ENCODE peak calls at places on chromosomes 3 and 15, in six cellular contexts. Z is aorta, N is cardiac muscle cell, G is upper lobe of right lung, Y is PC-3, W is left ventricle myocardium inferior. L is an unnamed sample.

GRCh38 chr3:14842277-14842676 is 23.5 kb downstream of the FGD5 start:
- DNase-seq in Z (no peak), N (no peak), G (no peak), Y (no peak), W (no peak), L (no peak)

GRCh38 chr3:127260416-127260815 is 27.4 kb downstream of the PRR20G start:
- DNase-seq in Z (no peak), N (no peak), G (no peak), Y (no peak), W (no peak), L (no peak)

GRCh38 chr3:152574461-152575079 is 260.4 kb upstream of the P2RY1 start:
- DNase-seq in Z (peak; percentile 59), N (peak; percentile 84), G (no peak), Y (peak; percentile 66), W (peak; percentile 45), L (peak; percentile 69)

GRCh38 chr3:89504432-89504831 is 397.0 kb downstream of the EPHA3 start:
- DNase-seq in Z (no peak), N (no peak), G (no peak), Y (no peak), W (no peak), L (no peak)

GRCh38 chr15:40787344-40787841 is 17.6 kb downstream of the C15orf62 start:
- DNase-seq in Z (peak; percentile 49), N (peak; percentile 84), G (peak; percentile 73), Y (peak; percentile 98), W (no peak), L (no peak)

GRCh38 chr15:41559489-41560177 is 621 bp downstream of the TYRO3 start:
- DNase-seq in Z (no peak), N (no peak), G (no peak), Y (peak; percentile 11), W (no peak), L (no peak)

GRCh38 chr3:42149537-42150426 is 58.6 kb downstream of the TRAK1 start:
- DNase-seq in Z (no peak), N (no peak), G (peak; percentile 86), Y (peak; percentile 96), W (no peak), L (no peak)

GRCh38 chr3:171704814-171705213 is 105.5 kb downstream of the PLD1 start:
- DNase-seq in Z (no peak), N (no peak), G (no peak), Y (no peak), W (no peak), L (no peak)

GRCh38 chr15:82944038-82944437 is 8.5 kb downstream of the HOMER2 start:
- DNase-seq in Z (no peak), N (no peak), G (no peak), Y (no peak), W (no peak), L (no peak)

DNA sequence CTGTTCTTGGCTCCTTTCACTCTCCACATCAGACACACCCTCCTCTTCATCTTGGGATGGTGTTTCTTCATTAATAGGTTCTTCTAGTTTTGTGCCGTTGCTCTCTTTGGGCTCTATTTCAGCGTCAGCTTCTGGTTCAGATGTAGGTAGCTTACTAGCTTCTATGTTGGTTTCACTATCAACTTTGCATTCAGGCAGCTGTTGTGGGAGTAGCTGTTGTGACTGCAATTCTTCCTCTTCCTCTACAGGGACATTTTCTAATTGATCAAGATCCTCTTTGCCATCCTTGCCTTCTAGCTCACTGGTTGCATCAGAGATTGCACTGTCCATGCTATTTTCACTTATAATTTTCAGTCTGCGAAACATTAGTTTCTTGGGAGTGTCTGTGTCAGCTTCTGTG is 80.1 kb downstream of the SETD2 start:
- DNase-seq in Z (no peak), N (no peak), G (no peak), Y (no peak), W (no peak), L (no peak)
- H3K36me3 ChIP-seq in Z (peaks cover 6% of the 10 kb centered on the region), N (peaks cover 49% of the 10 kb centered on the region), G (peaks cover 92% of the 10 kb centered on the region), Y (peaks cover 72% of the 10 kb centered on the region), W (peaks cover 73% of the 10 kb centered on the region), L (peaks cover 56% of the 10 kb centered on the region)

GRCh38 chr3:98798820-98799219 is 35.7 kb downstream of the ST3GAL6 start:
- DNase-seq in Z (no peak), N (no peak), G (no peak), Y (no peak), W (no peak), L (no peak)
- H3K36me3 ChIP-seq in Z (peaks cover 3% of the 10 kb centered on the region), N (peaks cover 31% of the 10 kb centered on the region), G (peaks cover 13% of the 10 kb centered on the region), Y (peaks cover 57% of the 10 kb centered on the region), W (peaks cover 39% of the 10 kb centered on the region), L (peaks cover 12% of the 10 kb centered on the region)

GRCh38 chr3:9681723-9682081 is 21.9 kb upstream of the CPNE9 start:
- DNase-seq in Z (no peak), N (no peak), G (no peak), Y (no peak), W (no peak), L (no peak)
- H3K36me3 ChIP-seq in Z (peaks cover 23% of the 10 kb centered on the region), N (peaks cover 28% of the 10 kb centered on the region), G (peaks cover 100% of the 10 kb centered on the region), Y (peaks cover 29% of the 10 kb centered on the region), W (peaks cover 100% of the 10 kb centered on the region), L (peaks cover 100% of the 10 kb centered on the region)

GRCh38 chr15:101180620-101181307 is 71.1 kb downstream of the CHSY1 start:
- DNase-seq in Z (no peak), N (no peak), G (no peak), Y (no peak), W (no peak), L (no peak)
- H3K36me3 ChIP-seq in Z (no peaks in the 10 kb centered on the region), N (peaks cover 12% of the 10 kb centered on the region), G (peaks cover 12% of the 10 kb centered on the region), Y (peaks cover 18% of the 10 kb centered on the region), W (peaks cover 28% of the 10 kb centered on the region), L (peaks cover 15% of the 10 kb centered on the region)

GRCh38 chr3:12603969-12604368 is 47.1 kb downstream of the MKRN2 start:
- DNase-seq in Z (no peak), N (no peak), G (no peak), Y (no peak), W (no peak), L (no peak)

GRCh38 chr3:12611117-12611516 is 52.8 kb downstream of the RAF1 start:
- DNase-seq in Z (no peak), N (no peak), G (no peak), Y (no peak), W (no peak), L (no peak)

GRCh38 chr3:12612514-12613226 is 51.2 kb downstream of the RAF1 start:
- DNase-seq in Z (no peak), N (no peak), G (no peak), Y (no peak), W (no peak), L (no peak)

GRCh38 chr3:12613250-12613649 is 50.7 kb downstream of the RAF1 start:
- DNase-seq in Z (no peak), N (no peak), G (no peak), Y (no peak), W (no peak), L (no peak)

DNA sequence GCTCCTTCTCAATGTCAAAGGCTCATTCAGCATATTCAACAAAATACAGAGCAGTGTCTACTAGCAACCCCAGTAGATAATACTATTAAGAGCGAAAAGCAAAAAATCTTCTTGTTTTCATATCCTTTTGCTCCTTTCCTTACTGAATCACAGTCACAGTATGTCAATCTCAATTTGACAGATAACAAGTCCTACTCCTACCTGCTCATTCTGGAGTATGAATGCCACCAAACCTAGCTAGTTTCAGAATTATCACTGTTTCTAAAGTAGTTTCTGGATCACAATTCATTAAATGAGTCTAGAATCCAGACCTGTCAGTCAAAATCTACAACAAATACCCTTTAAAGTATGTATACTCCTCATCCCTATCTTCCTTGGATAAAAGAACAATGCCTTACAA is 51.5 kb downstream of the MKRN2 start:
- DNase-seq in Z (no peak), N (no peak), G (no peak), Y (no peak), W (no peak), L (no peak)
- H3K36me3 ChIP-seq in Z (peaks cover 3% of the 10 kb centered on the region), N (peaks cover 61% of the 10 kb centered on the region), G (peaks cover 80% of the 10 kb centered on the region), Y (peaks cover 53% of the 10 kb centered on the region), W (peaks cover 75% of the 10 kb centered on the region), L (peaks cover 57% of the 10 kb centered on the region)

DNA sequence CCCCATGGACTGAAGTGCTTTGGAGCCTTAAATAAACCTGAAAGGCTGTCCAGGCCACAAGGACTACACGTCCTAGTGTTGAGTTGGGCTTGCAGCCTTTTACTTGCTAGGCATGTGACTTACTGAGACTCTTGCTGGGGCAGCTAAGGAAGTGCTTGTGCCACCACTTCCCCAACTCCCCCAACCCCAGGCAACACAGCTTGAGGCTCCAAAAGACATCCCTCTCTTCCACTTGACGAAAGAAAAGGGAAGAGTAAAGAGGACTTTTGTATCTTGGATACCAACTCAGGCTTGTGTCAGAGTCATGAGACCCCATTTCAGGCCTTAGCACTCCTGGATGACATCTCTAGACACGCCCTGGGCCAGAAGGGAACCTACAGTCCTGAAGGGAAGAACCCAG is 109.8 kb downstream of the XRN1 start:
- DNase-seq in Z (peak; percentile 73), N (no peak), G (no peak), Y (no peak), W (no peak), L (no peak)
- H3K36me3 ChIP-seq in Z (peaks cover 5% of the 10 kb centered on the region), N (peaks cover 9% of the 10 kb centered on the region), G (peaks cover 30% of the 10 kb centered on the region), Y (peaks cover 4% of the 10 kb centered on the region), W (peaks cover 72% of the 10 kb centered on the region), L (peaks cover 58% of the 10 kb centered on the region)

GRCh38 chr3:158668506-158668905 is 3.9 kb downstream of the LXN start:
- DNase-seq in Z (no peak), N (peak; percentile 89), G (no peak), Y (peak; percentile 14), W (no peak), L (no peak)

DNA sequence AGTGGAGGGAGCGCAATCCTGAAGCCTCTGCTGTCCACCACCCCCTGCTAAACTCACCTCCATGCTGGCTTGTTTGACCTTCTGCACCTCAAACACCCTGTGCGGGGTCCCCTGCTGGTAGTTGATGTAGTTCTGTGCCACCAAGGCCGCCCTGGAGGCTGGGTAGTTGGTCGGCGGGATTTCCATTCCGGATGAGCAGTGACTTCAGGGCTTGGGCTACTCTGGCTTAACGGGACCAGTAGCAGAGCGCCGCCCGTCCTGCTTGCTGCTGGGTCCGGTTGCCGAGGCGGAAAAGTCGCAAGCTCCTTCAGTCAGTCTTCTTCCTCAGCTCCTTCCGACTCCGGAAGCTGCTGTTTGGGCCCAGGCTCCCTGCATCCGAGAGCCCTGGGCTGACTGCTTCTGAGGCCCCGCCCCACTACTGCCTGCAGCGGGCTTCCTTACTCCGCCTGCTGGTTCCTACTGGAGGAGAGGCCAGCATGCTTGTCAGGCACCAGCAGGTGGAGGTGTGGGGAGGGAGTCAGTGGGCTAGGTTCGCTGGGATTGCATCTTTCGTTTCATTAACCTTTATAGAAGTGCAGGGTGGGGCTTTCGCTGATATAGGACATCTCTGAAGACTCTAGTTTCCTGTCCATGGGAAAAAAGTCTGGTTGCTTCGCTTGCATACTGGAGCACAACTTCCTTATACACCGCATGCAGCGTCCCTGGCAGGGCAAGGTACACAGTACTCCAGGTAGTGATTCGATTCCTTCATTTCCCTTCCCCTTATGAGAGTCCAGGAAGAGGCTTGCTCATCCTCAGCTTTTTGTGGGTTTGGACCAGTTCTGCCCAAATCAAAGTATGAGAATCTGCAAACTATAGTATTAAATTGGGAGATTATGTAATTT is at the start of gene LXN:
- DNase-seq in Z (peak; percentile 89), N (peak; percentile 92), G (peak; percentile 92), Y (peak; percentile 91), W (peak; percentile 84), L (peak; percentile 79)
- H3K36me3 ChIP-seq in Z (no peaks in the 10 kb centered on the region), N (peaks cover 24% of the 10 kb centered on the region), G (peaks cover 29% of the 10 kb centered on the region), Y (peaks cover 37% of the 10 kb centered on the region), W (peaks cover 20% of the 10 kb centered on the region), L (peaks cover 6% of the 10 kb centered on the region)

GRCh38 chr3:145134738-145135137 is 1026.2 kb downstream of the PLOD2 start:
- DNase-seq in Z (no peak), N (no peak), G (no peak), Y (peak; percentile 41), W (no peak), L (no peak)

GRCh38 chr3:145133281-145133680 is 1027.7 kb downstream of the PLOD2 start:
- DNase-seq in Z (no peak), N (no peak), G (no peak), Y (no peak), W (no peak), L (no peak)
- H3K36me3 ChIP-seq in Z (no peaks in the 10 kb centered on the region), N (no peaks in the 10 kb centered on the region), G (no peaks in the 10 kb centered on the region), Y (no peaks in the 10 kb centered on the region), W (no peaks in the 10 kb centered on the region), L (no peaks in the 10 kb centered on the region)